ENCODE peak calls at places on chromosomes 11 and 22, in nine cellular contexts. One of them, this sample, is unnamed.

GRCh38 chr11:17719940-17720795 is 797 bp downstream of the MYOD1 start:
- DNase-seq in fibroblast of lung: no peak
- DNase-seq in mammary epithelial cell: no peak
- DNase-seq in keratinocyte: no peak
- DNase-seq in GM23248: peak
- DNase-seq in neural progenitor cell: peak
- DNase-seq in HepG2: no peak
- DNase-seq in neuronal stem cell: no peak
- DNase-seq in PC-3: no peak
- DNase-seq in this sample: no peak

GRCh38 chr22:36022697-36023096 is 5.9 kb downstream of the RBFOX2 start:
- DNase-seq in PC-3: no peak
- DNase-seq in GM23248: no peak
- DNase-seq in fibroblast of lung: no peak
- DNase-seq in HepG2: no peak
- DNase-seq in neuronal stem cell: no peak
- DNase-seq in mammary epithelial cell: no peak
- DNase-seq in keratinocyte: no peak
- DNase-seq in neural progenitor cell: no peak
- DNase-seq in this sample: no peak

GRCh38 chr11:503179-503981 is 3.7 kb downstream of the RNH1 start:
- DNase-seq in GM23248: peak
- DNase-seq in fibroblast of lung: peak
- DNase-seq in HepG2: no peak
- DNase-seq in neural progenitor cell: no peak
- DNase-seq in PC-3: no peak
- DNase-seq in neuronal stem cell: no peak
- DNase-seq in keratinocyte: no peak
- DNase-seq in mammary epithelial cell: no peak
- DNase-seq in this sample: peak

GRCh38 chr22:47918936-47919505 is 1156.6 kb downstream of the TBC1D22A start:
- DNase-seq in GM23248: no peak
- DNase-seq in fibroblast of lung: no peak
- DNase-seq in neural progenitor cell: peak
- DNase-seq in neuronal stem cell: peak
- DNase-seq in mammary epithelial cell: no peak
- DNase-seq in keratinocyte: no peak
- DNase-seq in HepG2: no peak
- DNase-seq in PC-3: no peak
- DNase-seq in this sample: no peak

GRCh38 chr11:46309669-46310288 is 32.3 kb downstream of the CREB3L1 start:
- DNase-seq in PC-3: peak
- DNase-seq in keratinocyte: no peak
- DNase-seq in HepG2: no peak
- DNase-seq in neural progenitor cell: no peak
- DNase-seq in mammary epithelial cell: no peak
- DNase-seq in fibroblast of lung: no peak
- DNase-seq in neuronal stem cell: no peak
- DNase-seq in GM23248: peak
- DNase-seq in this sample: no peak

GRCh38 chr11:130815074-130815802 is 101.0 kb downstream of the SNX19 start:
- DNase-seq in neural progenitor cell: no peak
- DNase-seq in HepG2: no peak
- DNase-seq in neuronal stem cell: no peak
- DNase-seq in keratinocyte: no peak
- DNase-seq in mammary epithelial cell: no peak
- DNase-seq in GM23248: no peak
- DNase-seq in PC-3: no peak
- DNase-seq in fibroblast of lung: no peak
- DNase-seq in this sample: no peak

GRCh38 chr22:20435436-20436308 is 2.0 kb downstream of the SCARF2 start:
- DNase-seq in PC-3: no peak
- DNase-seq in keratinocyte: no peak
- DNase-seq in fibroblast of lung: no peak
- DNase-seq in mammary epithelial cell: no peak
- DNase-seq in GM23248: no peak
- DNase-seq in neural progenitor cell: no peak
- DNase-seq in neuronal stem cell: no peak
- DNase-seq in HepG2: no peak
- DNase-seq in this sample: no peak

GRCh38 chr11:6755303-6755952 is 16.3 kb downstream of the OR2AG2 start:
- DNase-seq in neural progenitor cell: peak
- DNase-seq in mammary epithelial cell: peak
- DNase-seq in HepG2: peak
- DNase-seq in neuronal stem cell: peak
- DNase-seq in fibroblast of lung: peak
- DNase-seq in keratinocyte: no peak
- DNase-seq in GM23248: peak
- DNase-seq in PC-3: peak
- DNase-seq in this sample: peak

GRCh38 chr11:7667460-7667859 is 5.8 kb downstream of the CYB5R2 start:
- DNase-seq in fibroblast of lung: no peak
- DNase-seq in neural progenitor cell: peak
- DNase-seq in HepG2: no peak
- DNase-seq in GM23248: no peak
- DNase-seq in mammary epithelial cell: peak
- DNase-seq in keratinocyte: no peak
- DNase-seq in PC-3: no peak
- DNase-seq in neuronal stem cell: no peak
- DNase-seq in this sample: no peak

GRCh38 chr11:298406-299065 is 790 bp downstream of the IFITM5 start:
- DNase-seq in neural progenitor cell: no peak
- DNase-seq in HepG2: no peak
- DNase-seq in GM23248: no peak
- DNase-seq in mammary epithelial cell: no peak
- DNase-seq in keratinocyte: no peak
- DNase-seq in PC-3: no peak
- DNase-seq in neuronal stem cell: no peak
- DNase-seq in fibroblast of lung: no peak
- DNase-seq in this sample: no peak

GRCh38 chr11:86983071-86983488 is 27.9 kb upstream of the FZD4 start:
- DNase-seq in fibroblast of lung: no peak
- DNase-seq in PC-3: peak
- DNase-seq in HepG2: peak
- DNase-seq in neural progenitor cell: no peak
- DNase-seq in mammary epithelial cell: peak
- DNase-seq in keratinocyte: no peak
- DNase-seq in GM23248: no peak
- DNase-seq in neuronal stem cell: no peak
- DNase-seq in this sample: no peak

GRCh38 chr11:40062616-40063015 is 1396.8 kb downstream of the LRRC4C start:
- DNase-seq in keratinocyte: no peak
- DNase-seq in GM23248: no peak
- DNase-seq in HepG2: no peak
- DNase-seq in PC-3: peak
- DNase-seq in mammary epithelial cell: no peak
- DNase-seq in neuronal stem cell: no peak
- DNase-seq in neural progenitor cell: no peak
- DNase-seq in fibroblast of lung: no peak
- DNase-seq in this sample: no peak

GRCh38 chr11:125593113-125593761 is 585 bp downstream of the STT3A start:
- DNase-seq in fibroblast of lung: peak
- DNase-seq in mammary epithelial cell: peak
- DNase-seq in PC-3: peak
- DNase-seq in keratinocyte: no peak
- DNase-seq in neuronal stem cell: no peak
- DNase-seq in neural progenitor cell: no peak
- DNase-seq in HepG2: peak
- DNase-seq in GM23248: peak
- DNase-seq in this sample: peak

GRCh38 chr11:107598225-107599139 is 7.5 kb downstream of the ELMOD1 start:
- DNase-seq in GM23248: peak
- DNase-seq in PC-3: peak
- DNase-seq in HepG2: no peak
- DNase-seq in keratinocyte: no peak
- DNase-seq in neural progenitor cell: peak
- DNase-seq in fibroblast of lung: no peak
- DNase-seq in mammary epithelial cell: no peak
- DNase-seq in neuronal stem cell: no peak
- DNase-seq in this sample: no peak

GRCh38 chr11:72781313-72782080 is 12.3 kb downstream of the STARD10 start:
- DNase-seq in neural progenitor cell: peak
- DNase-seq in keratinocyte: no peak
- DNase-seq in mammary epithelial cell: no peak
- DNase-seq in PC-3: peak
- DNase-seq in fibroblast of lung: no peak
- DNase-seq in neuronal stem cell: no peak
- DNase-seq in HepG2: no peak
- DNase-seq in GM23248: peak
- DNase-seq in this sample: peak

DNA sequence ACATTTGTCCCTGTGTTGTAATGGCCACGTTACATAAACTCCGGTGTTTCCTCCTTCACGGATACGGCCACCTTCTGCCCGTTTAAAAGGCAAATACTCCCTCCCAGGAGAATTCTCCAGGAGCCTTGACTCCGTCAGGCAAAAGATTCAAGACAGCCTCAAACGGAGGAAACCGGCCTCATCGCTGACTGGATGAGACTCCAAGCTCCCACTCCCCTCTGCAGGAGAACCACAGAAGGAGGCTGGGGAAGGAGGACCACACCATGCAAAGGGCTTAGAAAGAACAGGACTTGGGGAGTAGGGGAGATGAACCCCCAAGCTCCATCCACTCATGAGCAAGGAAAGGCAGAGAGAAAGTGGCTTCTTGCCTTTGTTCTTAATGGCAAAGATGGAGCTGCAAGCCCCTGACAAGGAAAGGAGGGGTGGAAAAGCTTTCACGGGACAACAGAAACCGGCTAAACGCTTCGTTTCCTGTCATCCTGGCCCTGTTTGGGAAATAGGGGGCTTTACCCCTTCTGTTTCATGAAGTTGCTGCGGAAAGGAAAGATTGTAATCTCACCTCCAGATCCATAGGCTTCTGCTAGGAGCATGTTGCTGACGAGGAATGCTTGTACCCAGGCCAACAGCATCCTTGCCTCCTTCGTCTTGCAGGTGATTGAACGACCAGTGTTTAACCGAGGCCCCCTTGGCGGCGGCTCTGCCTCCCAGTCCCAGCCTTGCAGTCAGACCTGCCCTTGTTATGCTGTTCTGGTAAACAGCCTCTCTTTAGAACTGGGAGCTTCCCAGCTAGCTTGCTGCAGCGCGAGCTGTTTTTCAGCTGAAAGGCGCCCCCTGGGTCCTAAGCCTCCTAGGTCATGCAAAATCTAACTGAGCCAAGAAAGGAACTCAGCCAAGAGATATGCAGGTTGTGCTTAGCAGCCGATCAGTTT is at the start of gene PIK3IP1:
- DNase-seq in HepG2: peak
- DNase-seq in neural progenitor cell: peak
- DNase-seq in keratinocyte: peak
- DNase-seq in fibroblast of lung: peak
- DNase-seq in GM23248: peak
- DNase-seq in PC-3: peak
- DNase-seq in mammary epithelial cell: peak
- DNase-seq in neuronal stem cell: peak
- DNase-seq in this sample: peak
- H3K9ac ChIP-seq in HepG2: peak
- H3K9ac ChIP-seq in neural progenitor cell: no peak
- H3K9ac ChIP-seq in keratinocyte: peak
- H3K9ac ChIP-seq in fibroblast of lung: peak
- H3K9ac ChIP-seq in GM23248: peak
- H3K9ac ChIP-seq in PC-3: no peak
- H3K9ac ChIP-seq in mammary epithelial cell: peak
- H3K9ac ChIP-seq in neuronal stem cell: no peak
- H3K9ac ChIP-seq in this sample: peak

DNA sequence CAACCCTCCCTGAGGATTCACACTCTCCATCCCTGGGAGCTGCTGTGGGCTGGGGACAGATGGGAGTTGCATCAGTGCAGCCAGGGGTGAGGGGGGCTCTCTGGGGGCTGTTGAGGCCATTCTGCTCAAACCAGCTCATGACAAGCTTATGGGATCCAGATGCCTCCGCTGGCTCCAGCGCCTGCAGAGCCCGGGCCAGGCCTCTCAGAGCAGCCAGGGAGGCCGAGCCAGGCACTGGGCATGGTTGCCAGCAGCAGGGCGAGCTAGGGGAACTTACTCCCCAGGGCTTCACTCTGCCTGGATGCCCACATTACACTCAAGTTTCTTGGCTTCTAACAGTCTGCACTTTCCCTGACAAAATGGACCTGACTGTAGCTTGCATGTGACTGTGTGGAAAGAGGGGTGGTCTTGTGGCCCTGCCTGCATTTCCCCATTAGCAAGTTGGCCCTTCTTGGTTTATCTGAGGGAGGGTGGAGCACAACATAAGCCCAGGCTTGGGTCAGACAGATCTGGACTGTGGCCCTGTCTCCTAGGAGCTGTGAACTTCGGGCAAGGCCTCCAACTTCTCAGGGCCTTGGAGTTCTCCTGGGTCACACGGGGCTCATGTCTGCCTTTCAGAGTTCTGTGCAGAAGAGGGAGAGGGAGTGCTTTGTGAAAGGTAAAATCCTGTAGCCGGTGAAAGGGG is 34.5 kb upstream of the CYB5R3 start:
- DNase-seq in PC-3: no peak
- DNase-seq in fibroblast of lung: peak
- DNase-seq in GM23248: peak
- DNase-seq in neuronal stem cell: no peak
- DNase-seq in mammary epithelial cell: no peak
- DNase-seq in neural progenitor cell: no peak
- DNase-seq in keratinocyte: no peak
- DNase-seq in HepG2: no peak
- DNase-seq in this sample: no peak
- H3K27ac ChIP-seq in PC-3: no peak
- H3K27ac ChIP-seq in fibroblast of lung: peak
- H3K27ac ChIP-seq in GM23248: peak
- H3K27ac ChIP-seq in neuronal stem cell: no peak
- H3K27ac ChIP-seq in mammary epithelial cell: no peak
- H3K27ac ChIP-seq in neural progenitor cell: no peak
- H3K27ac ChIP-seq in keratinocyte: no peak
- H3K27ac ChIP-seq in HepG2: no peak
- H3K27ac ChIP-seq in this sample: peak

DNA sequence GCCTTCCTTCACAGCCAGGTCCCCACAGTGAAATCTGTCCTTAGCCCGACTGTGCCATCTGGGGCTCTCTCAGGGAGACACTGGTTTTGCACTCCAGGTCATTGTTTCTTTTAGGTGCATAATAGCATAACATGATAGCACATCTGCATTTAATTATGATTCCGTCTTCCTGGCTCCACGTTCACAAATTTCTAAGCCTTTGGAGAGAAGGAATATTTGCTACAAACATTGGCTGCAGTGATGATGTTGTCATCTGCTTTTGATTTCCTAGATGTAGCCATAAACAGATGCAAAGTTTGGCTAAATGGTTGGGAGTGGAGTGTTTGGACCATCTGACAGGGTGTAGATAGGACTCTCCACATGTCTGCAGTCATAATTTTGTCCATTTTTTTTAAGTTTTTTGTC is 12.0 kb upstream of the CAT start:
- DNase-seq in mammary epithelial cell: no peak
- DNase-seq in GM23248: peak
- DNase-seq in fibroblast of lung: no peak
- DNase-seq in HepG2: no peak
- DNase-seq in keratinocyte: no peak
- DNase-seq in PC-3: no peak
- DNase-seq in neuronal stem cell: no peak
- DNase-seq in neural progenitor cell: no peak
- DNase-seq in this sample: no peak
- H3K4me3 ChIP-seq in mammary epithelial cell: no peak
- H3K4me3 ChIP-seq in GM23248: peak
- H3K4me3 ChIP-seq in fibroblast of lung: no peak
- H3K4me3 ChIP-seq in HepG2: no peak
- H3K4me3 ChIP-seq in keratinocyte: no peak
- H3K4me3 ChIP-seq in PC-3: no peak
- H3K4me3 ChIP-seq in neuronal stem cell: no peak
- H3K4me3 ChIP-seq in neural progenitor cell: no peak
- H3K4me3 ChIP-seq in this sample: no peak

GRCh38 chr11:2299773-2300172 is 1.9 kb downstream of the C11orf21 start:
- DNase-seq in neural progenitor cell: no peak
- DNase-seq in PC-3: no peak
- DNase-seq in neuronal stem cell: no peak
- DNase-seq in HepG2: no peak
- DNase-seq in mammary epithelial cell: no peak
- DNase-seq in fibroblast of lung: no peak
- DNase-seq in keratinocyte: no peak
- DNase-seq in GM23248: no peak
- DNase-seq in this sample: no peak
- H3K9ac ChIP-seq in neural progenitor cell: no peak
- H3K9ac ChIP-seq in PC-3: no peak
- H3K9ac ChIP-seq in neuronal stem cell: no peak
- H3K9ac ChIP-seq in HepG2: no peak
- H3K9ac ChIP-seq in mammary epithelial cell: no peak
- H3K9ac ChIP-seq in fibroblast of lung: no peak
- H3K9ac ChIP-seq in keratinocyte: no peak
- H3K9ac ChIP-seq in GM23248: no peak
- H3K9ac ChIP-seq in this sample: no peak